ENCODE peak calls at places on chromosomes 13 and 19, in four cellular contexts. S, K, A and P are unnamed samples. For H3K4me1, the result is how much of the 10 kb centered on the place peaks cover.

GRCh38 chr19:2711175-2711936 is 8.9 kb upstream of the GNG7 start:
- DNase-seq in K (no peak), S (peak), A (peak), P (no peak)

GRCh38 chr19:1105873-1106840 is 2.4 kb downstream of the GPX4 start:
- DNase-seq in S (no peak), K (no peak), A (no peak), P (no peak)

GRCh38 chr13:77752512-77753069 is 55.1 kb downstream of the SLAIN1 start:
- DNase-seq in K (no peak), A (no peak), S (no peak), P (no peak)

GRCh38 chr13:50006426-50007135 is 8.7 kb upstream of the KCNRG start:
- DNase-seq in A (no peak), K (no peak), S (peak), P (no peak)

GRCh38 chr13:83780201-83780600 is 102.1 kb downstream of the SLITRK1 start:
- DNase-seq in S (peak), A (peak), K (peak), P (no peak)

GRCh38 chr13:70502944-70503343 is 394.7 kb upstream of the KLHL1 start:
- DNase-seq in S (no peak), A (peak), K (no peak), P (no peak)

GRCh38 chr19:46573679-46574522 is 27.2 kb upstream of the CALM3 start:
- DNase-seq in S (no peak), A (no peak), K (peak), P (no peak)

GRCh38 chr13:45792827-45793303 is 58.7 kb downstream of the SIAH3 start:
- DNase-seq in S (no peak), A (no peak), K (no peak), P (no peak)

GRCh38 chr13:62512194-62513141 is 1096.8 kb upstream of the PCDH20 start:
- DNase-seq in K (peak), A (peak), S (peak), P (peak)

GRCh38 chr13:98581377-98581776 is 4.5 kb upstream of the STK24 start:
- DNase-seq in A (no peak), K (no peak), S (no peak), P (no peak)

GRCh38 chr13:98584668-98585397 is 7.9 kb upstream of the STK24 start:
- DNase-seq in A (no peak), S (no peak), K (no peak), P (no peak)

GRCh38 chr13:98581971-98582702 is 5.2 kb upstream of the STK24 start:
- DNase-seq in A (no peak), S (peak), K (no peak), P (no peak)

GRCh38 chr13:98585398-98585754 is 8.5 kb upstream of the STK24 start:
- DNase-seq in K (no peak), A (no peak), S (no peak), P (no peak)

DNA sequence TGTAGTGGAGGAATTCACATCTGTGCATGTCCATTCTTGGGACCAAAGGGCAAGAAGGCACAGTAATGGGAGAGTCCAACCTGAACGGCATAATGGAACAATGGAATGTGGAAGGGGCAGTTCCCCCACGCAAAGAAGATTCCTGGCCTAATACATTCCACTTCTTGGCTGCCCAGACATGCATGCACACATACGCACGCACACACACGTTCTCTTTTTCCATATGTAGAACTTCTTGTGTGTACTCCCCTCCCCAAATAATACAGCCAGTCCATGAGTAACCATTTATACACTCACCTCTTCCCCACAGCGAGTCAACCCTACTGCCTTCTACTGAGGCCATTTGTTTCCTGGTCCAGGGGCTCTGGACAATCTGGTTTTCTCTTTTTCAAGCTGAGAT is 6.0 kb upstream of the STK24 start:
- DNase-seq in K (no peak), A (no peak), S (no peak), P (no peak)
- H3K4me1 ChIP-seq in K (under half), A (under half), S (under half), P (under half)

GRCh38 chr13:47929156-47929555 is 71.9 kb downstream of the SUCLA2 start:
- DNase-seq in A (no peak), K (no peak), S (peak), P (no peak)
- H3K56ac ChIP-seq in A (no peak), K (no peak), S (no peak), P (no peak)

DNA sequence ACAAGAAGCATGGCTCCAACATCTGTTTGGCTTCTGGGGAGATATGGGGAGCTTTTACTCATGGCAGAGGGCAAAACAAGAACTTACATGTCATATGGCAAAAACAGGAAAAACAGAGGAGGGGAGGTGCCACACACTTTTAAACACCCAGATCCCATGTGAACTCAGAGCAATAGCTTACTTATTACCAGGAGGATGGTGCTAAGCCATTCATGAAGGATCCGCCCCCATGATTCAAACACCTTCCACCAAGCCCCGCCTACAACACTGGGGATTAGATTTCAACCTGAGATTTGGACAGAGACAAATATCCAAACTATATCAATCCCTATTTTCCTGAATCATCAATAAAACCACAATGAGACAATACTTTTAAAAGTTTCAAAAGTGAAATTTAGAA is 712.1 kb downstream of the PCDH9 start:
- DNase-seq in K (no peak), S (no peak), A (no peak), P (no peak)
- H3K4me1 ChIP-seq in K (under half), S (under half), A (under half), P (under half)

GRCh38 chr19:37931941-37932655 is 25.1 kb downstream of the SIPA1L3 start:
- DNase-seq in S (peak), A (peak), K (peak), P (peak)
- H3K56ac ChIP-seq in S (peak), A (no peak), K (peak), P (peak)

GRCh38 chr19:17848598-17849292 is 963 bp upstream of the JAK3 start:
- DNase-seq in S (no peak), K (no peak), A (no peak), P (no peak)
- H3K4me1 ChIP-seq in S (under half), K (under half), A (under half), P (under half)

DNA sequence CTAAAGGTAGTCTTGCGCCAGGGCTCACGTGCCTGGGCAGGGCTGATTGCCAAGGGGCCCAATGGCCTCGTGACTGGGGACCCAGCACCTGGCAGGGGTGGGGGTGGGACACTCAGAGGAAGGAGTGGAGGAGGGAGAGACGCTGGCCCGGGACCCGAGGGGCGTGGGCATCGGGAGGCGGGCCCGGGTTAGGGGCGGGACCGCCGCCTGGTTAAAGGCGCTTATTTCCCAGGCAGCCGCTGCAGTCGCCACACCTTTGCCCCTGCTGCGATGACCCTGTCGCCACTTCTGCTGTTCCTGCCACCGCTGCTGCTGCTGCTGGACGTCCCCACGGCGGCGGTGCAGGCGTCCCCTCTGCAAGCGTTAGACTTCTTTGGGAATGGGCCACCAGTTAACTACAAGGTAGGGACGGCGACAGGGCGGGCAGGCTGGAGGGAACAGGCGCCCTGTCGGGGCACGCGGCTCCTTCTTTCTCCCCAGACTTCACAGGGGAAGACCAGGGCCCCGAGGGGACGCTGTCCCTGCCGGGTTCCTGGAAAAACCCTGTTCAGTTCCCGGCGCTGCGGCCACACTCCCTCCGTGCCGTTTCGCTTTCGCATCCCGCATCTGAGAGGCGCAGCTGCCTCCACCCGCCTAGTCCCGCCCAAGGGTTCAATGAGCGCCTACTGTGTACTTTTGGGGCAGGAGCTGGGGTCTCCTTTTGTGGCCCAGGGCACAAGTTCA is at the start of gene IFI30:
- DNase-seq in K (peak), A (peak), S (no peak), P (no peak)
- H3K56ac ChIP-seq in K (peak), A (no peak), S (no peak), P (no peak)

GRCh38 chr13:113552079-113552478 is 32.5 kb upstream of the TFDP1 start:
- DNase-seq in S (no peak), A (peak), K (no peak), P (no peak)
- H3K4me1 ChIP-seq in S (under half), A (under half), K (under half), P (under half)

DNA sequence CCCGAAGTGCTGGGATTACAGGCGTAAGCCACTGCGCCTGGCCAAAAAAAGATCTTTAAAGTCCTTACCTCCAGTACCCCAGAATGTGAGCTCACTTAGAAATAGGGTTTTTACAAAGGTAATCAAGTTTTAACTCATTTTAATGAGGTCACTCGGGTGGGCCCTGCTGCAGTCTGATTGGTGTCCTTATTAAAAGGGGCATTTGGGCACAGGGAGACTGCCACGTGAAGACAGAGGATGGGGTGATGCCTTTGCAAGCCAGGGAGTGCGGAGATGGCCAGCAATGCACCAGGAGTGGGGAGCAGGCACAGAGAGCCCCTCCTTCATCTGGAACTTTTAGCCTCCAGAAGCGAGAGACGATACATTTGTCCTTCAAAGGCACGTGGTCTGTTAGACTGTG is 11.7 kb downstream of the NKPD1 start:
- DNase-seq in K (no peak), S (no peak), A (no peak), P (no peak)
- H3K56ac ChIP-seq in K (no peak), S (no peak), A (no peak), P (no peak)